ENCODE peak calls at places on chromosomes 4 and X, in nine cellular contexts. T, I, R, E, N, B, O, C and V are unnamed samples.

GRCh38 chr4:20831746-20832145 is 131.5 kb downstream of the PACRGL start:
- DNase-seq in T (peak; percentile 23), I (peak; percentile 21), R (no peak), E (no peak), N (no peak), B (no peak), O (no peak), C (no peak), V (peak; percentile 50)

GRCh38 chrX:153433781-153434285 is 12.0 kb downstream of the TREX2 start:
- DNase-seq in T (no peak), I (no peak), R (no peak), E (no peak), N (no peak), B (no peak), O (no peak), C (no peak), V (no peak)

GRCh38 chr4:4759883-4760282 is 99.6 kb upstream of the MSX1 start:
- DNase-seq in T (peak; percentile 21), I (no peak), R (no peak), E (no peak), N (no peak), B (peak; percentile 22), O (no peak), C (no peak), V (peak; percentile 62)

GRCh38 chr4:113020966-113021365 is 28.5 kb upstream of the ANK2 start:
- DNase-seq in T (peak; percentile 37), I (peak; percentile 21), R (no peak), E (no peak), N (no peak), B (no peak), O (no peak), C (no peak), V (peak; percentile 2)

GRCh38 chrX:119887721-119888425 is 7.8 kb upstream of the AKAP14 start:
- DNase-seq in T (peak; percentile 70), I (peak; percentile 71), R (peak; percentile 69), E (no peak), N (peak; percentile 61), B (peak; percentile 81), O (peak; percentile 73), C (peak; percentile 88), V (peak; percentile 65)

GRCh38 chr4:46844325-46844917 is 64.6 kb downstream of the COX7B2 start:
- DNase-seq in T (peak; percentile 62), I (peak; percentile 52), R (peak; percentile 68), E (peak; percentile 13), N (peak; percentile 43), B (peak; percentile 63), O (peak; percentile 12), C (peak; percentile 52), V (peak; percentile 50)

GRCh38 chr4:48109413-48110263 is 24.4 kb downstream of the TXK start:
- DNase-seq in T (peak; percentile 58), I (peak; percentile 56), R (peak; percentile 84), E (no peak), N (no peak), B (peak; percentile 74), O (no peak), C (peak; percentile 35), V (peak; percentile 49)

GRCh38 chrX:6777211-6778002 is 242.5 kb upstream of the VCX3A start:
- DNase-seq in T (no peak), I (no peak), R (no peak), E (no peak), N (no peak), B (no peak), O (no peak), C (no peak), V (no peak)

GRCh38 chrX:132488092-132488749 is 617 bp downstream of the MBNL3 start:
- DNase-seq in T (peak; percentile 68), I (peak; percentile 21), R (peak; percentile 51), E (no peak), N (peak; percentile 17), B (peak; percentile 41), O (peak; percentile 33), C (no peak), V (no peak)

GRCh38 chrX:9788908-9789307 is 2.7 kb downstream of the SHROOM2 start:
- DNase-seq in T (peak; percentile 5), I (peak; percentile 1), R (peak; percentile 0), E (no peak), N (no peak), B (peak; percentile 81), O (no peak), C (no peak), V (no peak)

GRCh38 chrX:106928227-106928626 is 8.0 kb downstream of the CLDN2 start:
- DNase-seq in T (no peak), I (no peak), R (no peak), E (no peak), N (no peak), B (no peak), O (no peak), C (no peak), V (no peak)

GRCh38 chr4:106864231-106864630 is 171.9 kb downstream of the DKK2 start:
- DNase-seq in T (peak; percentile 84), I (peak; percentile 51), R (no peak), E (no peak), N (no peak), B (no peak), O (no peak), C (no peak), V (peak; percentile 79)

GRCh38 chr4:46254788-46255187 is 130.9 kb upstream of the GABRG1 start:
- DNase-seq in T (peak; percentile 84), I (no peak), R (no peak), E (no peak), N (no peak), B (peak; percentile 23), O (no peak), C (no peak), V (no peak)

GRCh38 chr4:147173797-147174196 is 228.1 kb upstream of the TTC29 start:
- DNase-seq in T (no peak), I (no peak), R (no peak), E (no peak), N (no peak), B (no peak), O (no peak), C (no peak), V (no peak)

GRCh38 chr4:157080605-157081004 is 4.7 kb downstream of the GLRB start:
- DNase-seq in T (no peak), I (no peak), R (no peak), E (no peak), N (no peak), B (no peak), O (no peak), C (no peak), V (no peak)

GRCh38 chr4:82851902-82852750 is 38.8 kb downstream of the SEC31A start:
- DNase-seq in T (peak; percentile 61), I (peak; percentile 46), R (peak; percentile 66), E (no peak), N (no peak), B (peak; percentile 60), O (no peak), C (no peak), V (peak; percentile 44)

GRCh38 chrX:17769701-17770269 is 32.5 kb downstream of the SCML1 start:
- DNase-seq in T (no peak), I (no peak), R (no peak), E (no peak), N (no peak), B (no peak), O (no peak), C (no peak), V (no peak)

GRCh38 chr4:3710451-3711182 is 55.6 kb upstream of the ADRA2C start:
- DNase-seq in T (no peak), I (no peak), R (no peak), E (no peak), N (no peak), B (no peak), O (no peak), C (no peak), V (peak; percentile 4)

GRCh38 chr4:141346144-141346543 is 125.4 kb downstream of the ZNF330 start:
- DNase-seq in T (peak; percentile 83), I (peak; percentile 64), R (peak; percentile 66), E (no peak), N (no peak), B (peak; percentile 81), O (no peak), C (peak; percentile 19), V (peak; percentile 74)

GRCh38 chr4:17618926-17619325 is 4.5 kb downstream of the MED28 start:
- DNase-seq in T (no peak), I (no peak), R (no peak), E (no peak), N (no peak), B (no peak), O (no peak), C (no peak), V (no peak)

GRCh38 chrX:13469963-13470679 is 99.3 kb upstream of the EGFL6 start:
- DNase-seq in T (peak; percentile 66), I (peak; percentile 69), R (no peak), E (no peak), N (no peak), B (peak; percentile 58), O (no peak), C (no peak), V (peak; percentile 82)

GRCh38 chr4:26179316-26179760 is 141.5 kb upstream of the RBPJ start:
- DNase-seq in T (peak; percentile 41), I (no peak), R (no peak), E (no peak), N (no peak), B (no peak), O (no peak), C (no peak), V (no peak)

GRCh38 chr4:163815776-163816175 is 321.3 kb downstream of the TMA16 start:
- DNase-seq in T (no peak), I (no peak), R (no peak), E (no peak), N (no peak), B (no peak), O (no peak), C (no peak), V (no peak)

GRCh38 chr4:32499176-32499575 is 1779.0 kb downstream of the PCDH7 start:
- DNase-seq in T (peak; percentile 42), I (no peak), R (no peak), E (no peak), N (no peak), B (no peak), O (no peak), C (no peak), V (no peak)

GRCh38 chr4:10117424-10118354 is 1.1 kb upstream of the WDR1 start:
- DNase-seq in T (peak; percentile 39), I (peak; percentile 16), R (no peak), E (no peak), N (no peak), B (no peak), O (peak; percentile 48), C (no peak), V (peak; percentile 72)

GRCh38 chr4:47814896-47815295 is 23.0 kb downstream of the CORIN start:
- DNase-seq in T (peak; percentile 61), I (no peak), R (no peak), E (no peak), N (no peak), B (no peak), O (no peak), C (no peak), V (peak; percentile 46)

GRCh38 chr4:56979674-56980073 is 978 bp downstream of the POLR2B start:
- DNase-seq in T (peak; percentile 69), I (peak; percentile 37), R (peak; percentile 22), E (no peak), N (no peak), B (peak; percentile 33), O (peak; percentile 31), C (peak; percentile 39), V (peak; percentile 50)

GRCh38 chrX:119745283-119745848 is 13.0 kb upstream of the SOWAHD start:
- DNase-seq in T (no peak), I (no peak), R (no peak), E (no peak), N (no peak), B (peak; percentile 21), O (no peak), C (no peak), V (no peak)

GRCh38 chrX:73447311-73447794 is 500 bp downstream of the CDX4 start:
- DNase-seq in T (no peak), I (no peak), R (no peak), E (no peak), N (no peak), B (no peak), O (no peak), C (no peak), V (no peak)

GRCh38 chrX:118823263-118824172 is at the start of gene ZCCHC12:
- DNase-seq in T (peak; percentile 57), I (peak; percentile 59), R (no peak), E (no peak), N (peak; percentile 86), B (peak; percentile 40), O (peak; percentile 35), C (peak; percentile 71), V (peak; percentile 55)

GRCh38 chr4:23934915-23935314 is 45.1 kb upstream of the PPARGC1A start:
- DNase-seq in T (peak; percentile 91), I (peak; percentile 76), R (no peak), E (no peak), N (no peak), B (no peak), O (peak; percentile 35), C (no peak), V (peak; percentile 87)